ENCODE peak calls at places on chromosomes 2 and 18, in four cellular contexts. Y, T, U and I are unnamed samples.

GRCh38 chr2:148617219-148617618 is 27.3 kb upstream of the EPC2 start:
- DNase-seq in U (no peak), T (no peak), Y (no peak), I (no peak)

GRCh38 chr18:23259701-23260661 is 124.7 kb downstream of the CABLES1 start:
- DNase-seq in Y (no peak), T (peak; percentile 78), U (peak; percentile 56), I (no peak)

GRCh38 chr2:52613064-52613463 is 1154.5 kb upstream of the CHAC2 start:
- DNase-seq in Y (no peak), T (no peak), U (no peak), I (no peak)

GRCh38 chr18:8609711-8610441 is 639 bp downstream of the RAB12 start:
- DNase-seq in U (no peak), T (peak; percentile 50), Y (peak; percentile 8), I (no peak)

GRCh38 chr2:178844690-178845089 is 37.5 kb upstream of the TTN start:
- DNase-seq in U (no peak), T (no peak), Y (no peak), I (no peak)

GRCh38 chr2:79936715-79937114 is 367.8 kb downstream of the LRRTM1 start:
- DNase-seq in T (no peak), Y (no peak), U (no peak), I (no peak)

GRCh38 chr2:204645018-204645775 is 99.9 kb downstream of the PARD3B start:
- DNase-seq in Y (no peak), U (no peak), T (no peak), I (no peak)

GRCh38 chr2:10821291-10821690 is 8.7 kb upstream of the PDIA6 start:
- DNase-seq in T (no peak), U (no peak), Y (no peak), I (no peak)

GRCh38 chr2:162092656-162093556 is 18.9 kb upstream of the DPP4 start:
- DNase-seq in U (no peak), T (no peak), Y (no peak), I (no peak)

GRCh38 chr2:66839551-66840320 is 404.8 kb downstream of the MEIS1 start:
- DNase-seq in U (no peak), Y (no peak), T (no peak), I (no peak)

GRCh38 chr2:45707661-45708060 is 56.2 kb downstream of the PRKCE start:
- DNase-seq in T (no peak), U (no peak), Y (no peak), I (no peak)

GRCh38 chr2:236642584-236643291 is 73.1 kb downstream of the ACKR3 start:
- DNase-seq in T (no peak), U (peak; percentile 18), Y (no peak), I (no peak)

GRCh38 chr2:240895656-240896388 is at the start of gene MAB21L4:
- DNase-seq in T (no peak), U (peak; percentile 45), Y (no peak), I (no peak)

GRCh38 chr2:9251154-9252001 is 44.8 kb downstream of the ASAP2 start:
- DNase-seq in U (no peak), T (no peak), Y (no peak), I (no peak)

GRCh38 chr2:223944166-223944703 is 900 bp downstream of the WDFY1 start:
- DNase-seq in T (peak; percentile 46), U (peak; percentile 51), Y (peak; percentile 37), I (no peak)

GRCh38 chr18:27315001-27315400 is 129.9 kb upstream of the CHST9 start:
- DNase-seq in U (no peak), T (no peak), Y (no peak), I (no peak)

GRCh38 chr2:47012866-47013265 is 97.3 kb upstream of the MCFD2 start:
- DNase-seq in T (no peak), Y (no peak), U (no peak), I (no peak)

GRCh38 chr2:9525266-9525665 is 30.4 kb downstream of the ADAM17 start:
- DNase-seq in Y (no peak), T (no peak), U (no peak), I (no peak)

GRCh38 chr2:77434880-77435279 is 87.3 kb downstream of the LRRTM4 start:
- DNase-seq in U (no peak), T (no peak), Y (no peak), I (no peak)

GRCh38 chr2:134917958-134918517 is 584 bp upstream of the CCNT2 start:
- DNase-seq in Y (peak; percentile 80), U (no peak), T (peak; percentile 91), I (peak; percentile 80)

GRCh38 chr2:95121495-95122196 is at the start of gene MRPS5:
- DNase-seq in Y (peak; percentile 94), U (peak; percentile 62), T (peak; percentile 89), I (peak; percentile 13)

GRCh38 chr2:225010804-225011203 is 31.5 kb downstream of the DOCK10 start:
- DNase-seq in T (no peak), Y (no peak), U (no peak), I (no peak)

GRCh38 chr18:23578891-23579653 is 7.2 kb downstream of the NPC1 start:
- DNase-seq in T (no peak), U (no peak), Y (no peak), I (no peak)

GRCh38 chr2:183604065-183604464 is 479.8 kb downstream of the NUP35 start:
- DNase-seq in T (no peak), U (no peak), Y (no peak), I (no peak)

GRCh38 chr2:71190959-71191943 is 35.7 kb downstream of the PAIP2B start:
- DNase-seq in T (peak; percentile 9), U (peak; percentile 13), Y (peak; percentile 24), I (no peak)

GRCh38 chr2:25397777-25398176 is 56.1 kb upstream of the DNMT3A start:
- DNase-seq in Y (no peak), T (no peak), U (no peak), I (no peak)

GRCh38 chr2:112493858-112494648 is 12.1 kb downstream of the TTL start:
- DNase-seq in U (peak; percentile 29), Y (no peak), T (peak; percentile 62), I (no peak)

GRCh38 chr2:145230546-145230945 is 710.6 kb upstream of the ZEB2 start:
- DNase-seq in Y (no peak), T (no peak), U (no peak), I (no peak)

GRCh38 chr18:80253871-80254492 is 6.7 kb upstream of the PARD6G start:
- DNase-seq in Y (peak; percentile 23), T (peak; percentile 6), U (no peak), I (no peak)

GRCh38 chr2:48635786-48636185 is 18.1 kb downstream of the GTF2A1L start:
- DNase-seq in U (no peak), Y (no peak), T (no peak), I (no peak)

GRCh38 chr2:56753182-56753581 is 569.4 kb downstream of the CCDC85A start:
- DNase-seq in T (no peak), Y (no peak), U (no peak), I (no peak)

GRCh38 chr2:63537306-63537705 is 51.0 kb downstream of the WDPCP start:
- DNase-seq in U (no peak), T (no peak), Y (no peak), I (no peak)

GRCh38 chr2:117523267-117523666 is 291.2 kb upstream of the DDX18 start:
- DNase-seq in Y (no peak), U (no peak), T (peak; percentile 1), I (no peak)

GRCh38 chr18:31657823-31658669 is 26.3 kb downstream of the B4GALT6 start:
- DNase-seq in T (peak; percentile 25), U (no peak), Y (peak; percentile 69), I (peak; percentile 95)

GRCh38 chr2:195694553-195694952 is 37.5 kb downstream of the SLC39A10 start:
- DNase-seq in Y (peak; percentile 24), U (no peak), T (peak; percentile 11), I (no peak)

GRCh38 chr2:190482441-190482840 is 52.1 kb downstream of the NEMP2 start:
- DNase-seq in Y (no peak), U (no peak), T (no peak), I (no peak)

GRCh38 chr18:74951165-74951760 is 257.7 kb downstream of the PTGR3 start:
- DNase-seq in Y (no peak), T (no peak), U (peak; percentile 32), I (peak; percentile 59)

GRCh38 chr18:26307161-26307773 is 81.0 kb downstream of the TAF4B start:
- DNase-seq in T (peak; percentile 68), Y (peak; percentile 63), U (peak; percentile 35), I (peak; percentile 24)

GRCh38 chr2:143451622-143452021 is 322.4 kb downstream of the ARHGAP15 start:
- DNase-seq in T (peak; percentile 64), U (no peak), Y (peak; percentile 55), I (no peak)
- TF ChIP-seq FOXK2 in T (no peak), U (no peak), Y (no peak), I (no peak)

GRCh38 chr2:68971591-68972231 is 2.7 kb upstream of the GKN1 start:
- DNase-seq in U (no peak), Y (no peak), T (no peak), I (no peak)
- TF ChIP-seq FOXK2 in U (no peak), Y (no peak), T (no peak), I (no peak)

GRCh38 chr2:219642465-219643083 is 15.1 kb downstream of the SLC4A3 start:
- DNase-seq in U (peak; percentile 93), T (peak; percentile 95), Y (peak; percentile 94), I (peak; percentile 73)

GRCh38 chr2:219643788-219644398 is 16.5 kb downstream of the SLC4A3 start:
- DNase-seq in U (no peak), Y (no peak), T (no peak), I (no peak)

GRCh38 chr2:219643084-219643473 is 15.6 kb downstream of the SLC4A3 start:
- DNase-seq in T (no peak), Y (no peak), U (no peak), I (no peak)

GRCh38 chr2:219641390-219642063 is 14.1 kb downstream of the SLC4A3 start:
- DNase-seq in Y (no peak), T (no peak), U (no peak), I (no peak)

GRCh38 chr2:219642064-219642444 is 14.6 kb downstream of the SLC4A3 start:
- DNase-seq in T (no peak), U (no peak), Y (no peak), I (no peak)
- TF ChIP-seq FOXK2 in T (no peak), U (no peak), Y (no peak), I (no peak)

GRCh38 chr18:59546164-59546563 is 151.1 kb downstream of the CCBE1 start:
- DNase-seq in Y (no peak), U (no peak), T (peak; percentile 69), I (no peak)

GRCh38 chr18:59551902-59552635 is 145.2 kb downstream of the CCBE1 start:
- DNase-seq in Y (no peak), T (no peak), U (no peak), I (no peak)

GRCh38 chr18:59553273-59553672 is 143.9 kb downstream of the CCBE1 start:
- DNase-seq in T (no peak), Y (no peak), U (no peak), I (no peak)

GRCh38 chr18:59549797-59550516 is 147.3 kb downstream of the CCBE1 start:
- DNase-seq in T (no peak), Y (no peak), U (no peak), I (no peak)

GRCh38 chr18:59547691-59548182 is 149.5 kb downstream of the CCBE1 start:
- DNase-seq in T (peak; percentile 17), Y (no peak), U (no peak), I (no peak)
- TF ChIP-seq FOXK2 in T (no peak), Y (no peak), U (no peak), I (no peak)

DNA sequence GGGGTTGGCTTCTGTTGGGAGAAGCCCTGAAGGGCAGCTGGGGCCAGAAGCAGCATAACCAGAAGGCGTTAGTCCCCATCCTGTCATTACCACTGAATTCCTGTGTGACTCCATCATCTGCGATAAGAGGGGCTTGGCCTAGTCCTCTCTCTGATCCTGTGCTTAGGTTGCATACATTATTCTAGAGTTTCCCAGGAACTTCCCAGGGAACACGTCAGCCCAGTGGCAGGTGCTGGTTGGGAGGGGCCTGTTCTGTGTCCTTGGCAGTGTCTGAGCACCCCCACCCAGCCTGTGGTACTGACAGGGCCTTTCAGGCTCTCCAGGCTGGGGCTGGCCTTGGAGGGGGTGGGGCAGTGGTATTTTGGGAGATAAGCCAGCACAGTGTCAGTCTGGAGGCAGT is 4.5 kb upstream of the TOGARAM2 start:
- DNase-seq in U (peak; percentile 51), T (no peak), Y (no peak), I (no peak)
- TF ChIP-seq FOXK2 in U (no peak), T (no peak), Y (no peak), I (no peak)